ENCODE peak calls at places on chromosomes 2 and 18, in ten cellular contexts. One of them, this sample, is unnamed.
A peak's percentile ranks its signal among the peaks of the same experiment; 100 is the strongest.

GRCh38 chr2:239630618-239631286 is 229.9 kb upstream of the HDAC4 start:
- DNase-seq in tibial artery: no peak
- DNase-seq in spleen: no peak
- DNase-seq in IMR-90: peak; percentile 42
- DNase-seq in effector memory CD4-positive, alpha-beta T cell: no peak
- DNase-seq in psoas muscle: peak; percentile 68
- DNase-seq in pancreas: no peak
- DNase-seq in DND-41: peak; percentile 3
- DNase-seq in uterus: peak; percentile 68
- DNase-seq in aorta: no peak
- DNase-seq in this sample: no peak

GRCh38 chr18:28903366-28903765 is 726.4 kb upstream of the CDH2 start:
- DNase-seq in aorta: no peak
- DNase-seq in psoas muscle: no peak
- DNase-seq in tibial artery: no peak
- DNase-seq in IMR-90: peak; percentile 40
- DNase-seq in spleen: no peak
- DNase-seq in DND-41: no peak
- DNase-seq in effector memory CD4-positive, alpha-beta T cell: no peak
- DNase-seq in pancreas: no peak
- DNase-seq in uterus: no peak
- DNase-seq in this sample: no peak

GRCh38 chr2:205524656-205525055 is 157.6 kb upstream of the NRP2 start:
- DNase-seq in effector memory CD4-positive, alpha-beta T cell: no peak
- DNase-seq in spleen: no peak
- DNase-seq in uterus: no peak
- DNase-seq in DND-41: no peak
- DNase-seq in tibial artery: no peak
- DNase-seq in IMR-90: no peak
- DNase-seq in pancreas: no peak
- DNase-seq in aorta: no peak
- DNase-seq in psoas muscle: no peak
- DNase-seq in this sample: no peak

GRCh38 chr2:180728928-180729559 is 251.4 kb upstream of the UBE2E3 start:
- DNase-seq in pancreas: no peak
- DNase-seq in tibial artery: no peak
- DNase-seq in aorta: no peak
- DNase-seq in psoas muscle: no peak
- DNase-seq in spleen: no peak
- DNase-seq in uterus: no peak
- DNase-seq in IMR-90: peak; percentile 94
- DNase-seq in DND-41: no peak
- DNase-seq in effector memory CD4-positive, alpha-beta T cell: no peak
- DNase-seq in this sample: no peak

GRCh38 chr18:42921261-42921737 is 194.2 kb downstream of the RIT2 start:
- DNase-seq in psoas muscle: no peak
- DNase-seq in tibial artery: no peak
- DNase-seq in effector memory CD4-positive, alpha-beta T cell: no peak
- DNase-seq in DND-41: no peak
- DNase-seq in uterus: no peak
- DNase-seq in aorta: no peak
- DNase-seq in spleen: no peak
- DNase-seq in IMR-90: no peak
- DNase-seq in pancreas: no peak
- DNase-seq in this sample: no peak

GRCh38 chr18:12287684-12288405 is 20.2 kb upstream of the TUBB6 start:
- DNase-seq in effector memory CD4-positive, alpha-beta T cell: no peak
- DNase-seq in aorta: peak; percentile 95
- DNase-seq in DND-41: no peak
- DNase-seq in tibial artery: peak; percentile 86
- DNase-seq in pancreas: peak; percentile 54
- DNase-seq in psoas muscle: peak; percentile 83
- DNase-seq in spleen: peak; percentile 63
- DNase-seq in IMR-90: peak; percentile 95
- DNase-seq in uterus: peak; percentile 85
- DNase-seq in this sample: peak; percentile 89

GRCh38 chr2:120012363-120012762 is 514 bp upstream of the EPB41L5 start:
- DNase-seq in effector memory CD4-positive, alpha-beta T cell: no peak
- DNase-seq in spleen: no peak
- DNase-seq in aorta: no peak
- DNase-seq in IMR-90: no peak
- DNase-seq in DND-41: no peak
- DNase-seq in uterus: no peak
- DNase-seq in pancreas: no peak
- DNase-seq in tibial artery: no peak
- DNase-seq in psoas muscle: no peak
- DNase-seq in this sample: no peak

GRCh38 chr2:214077727-214078126 is 333.1 kb upstream of the VWC2L start:
- DNase-seq in tibial artery: no peak
- DNase-seq in IMR-90: no peak
- DNase-seq in effector memory CD4-positive, alpha-beta T cell: no peak
- DNase-seq in spleen: no peak
- DNase-seq in DND-41: no peak
- DNase-seq in aorta: no peak
- DNase-seq in psoas muscle: no peak
- DNase-seq in uterus: no peak
- DNase-seq in pancreas: no peak
- DNase-seq in this sample: no peak

DNA sequence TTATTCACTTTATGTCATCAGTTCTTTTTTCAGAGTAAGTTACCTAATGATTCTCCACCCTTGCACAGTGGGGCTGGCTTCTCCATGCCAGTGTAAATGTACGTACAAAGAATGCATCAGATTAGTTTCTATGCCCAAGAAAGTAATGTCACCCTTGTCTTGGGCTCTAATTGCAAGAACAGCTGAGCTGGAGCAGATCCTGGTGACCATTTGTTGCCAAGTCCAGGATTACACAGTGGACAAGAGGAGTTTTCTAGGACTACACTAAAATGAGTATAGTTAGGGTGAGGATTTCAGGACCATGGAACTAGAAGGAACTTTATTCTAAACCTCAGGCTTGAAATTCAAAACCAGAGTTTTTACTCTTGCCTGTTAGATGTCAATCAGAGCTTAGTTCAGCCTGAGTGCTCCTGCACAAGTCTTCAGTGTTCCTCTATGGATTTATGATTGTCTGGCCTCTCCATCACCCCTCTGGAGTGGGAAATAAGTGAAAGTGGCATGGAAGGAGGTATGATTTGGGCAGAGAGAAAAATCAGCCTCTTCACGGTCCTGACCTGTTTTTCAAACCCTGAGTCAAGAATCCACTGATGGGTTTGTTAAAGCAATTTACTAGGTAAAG is 29.8 kb downstream of the PCBP1 start:
- DNase-seq in psoas muscle: no peak
- DNase-seq in aorta: peak; percentile 8
- DNase-seq in uterus: no peak
- DNase-seq in IMR-90: no peak
- DNase-seq in spleen: no peak
- DNase-seq in tibial artery: no peak
- DNase-seq in DND-41: no peak
- DNase-seq in effector memory CD4-positive, alpha-beta T cell: no peak
- DNase-seq in pancreas: no peak
- DNase-seq in this sample: no peak
- H3K27ac ChIP-seq in psoas muscle: peak overlapping the region; percentile 92
- H3K27ac ChIP-seq in aorta: peak overlapping the region; percentile 38
- H3K27ac ChIP-seq in uterus: peak overlapping the region; percentile 36
- H3K27ac ChIP-seq in IMR-90: no peak overlapping the region
- H3K27ac ChIP-seq in spleen: peak overlapping the region; percentile 99
- H3K27ac ChIP-seq in tibial artery: no peak overlapping the region
- H3K27ac ChIP-seq in DND-41: no peak overlapping the region
- H3K27ac ChIP-seq in effector memory CD4-positive, alpha-beta T cell: no peak overlapping the region
- H3K27ac ChIP-seq in pancreas: no peak overlapping the region
- H3K27ac ChIP-seq in this sample: no peak overlapping the region

DNA sequence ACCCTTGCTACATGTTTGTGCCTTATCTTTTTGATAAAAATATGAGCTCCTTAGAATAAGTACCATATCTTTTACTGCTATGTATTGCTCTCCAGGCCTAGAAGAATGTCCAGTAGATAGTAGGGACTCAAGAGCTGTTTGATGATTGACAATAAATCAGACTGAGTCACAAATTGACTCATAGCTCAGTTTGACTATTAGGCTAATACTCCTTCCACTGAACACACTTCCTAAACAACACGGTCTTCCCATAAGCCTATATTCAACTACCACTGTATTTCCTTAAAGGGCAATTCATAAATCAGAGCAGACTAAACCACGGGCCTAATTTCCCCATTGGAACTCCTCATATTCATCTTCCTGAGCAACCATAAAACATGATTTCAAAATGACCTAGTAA is 258.5 kb downstream of the ALK start:
- DNase-seq in spleen: no peak
- DNase-seq in IMR-90: peak; percentile 11
- DNase-seq in effector memory CD4-positive, alpha-beta T cell: no peak
- DNase-seq in DND-41: no peak
- DNase-seq in aorta: no peak
- DNase-seq in psoas muscle: no peak
- DNase-seq in tibial artery: no peak
- DNase-seq in pancreas: no peak
- DNase-seq in uterus: no peak
- DNase-seq in this sample: no peak
- H3K4me1 ChIP-seq in spleen: no peaks in the 10 kb centered on the region
- H3K4me1 ChIP-seq in IMR-90: no peaks in the 10 kb centered on the region
- H3K4me1 ChIP-seq in effector memory CD4-positive, alpha-beta T cell: no peaks in the 10 kb centered on the region
- H3K4me1 ChIP-seq in DND-41: no peaks in the 10 kb centered on the region
- H3K4me1 ChIP-seq in aorta: no peaks in the 10 kb centered on the region
- H3K4me1 ChIP-seq in psoas muscle: no peaks in the 10 kb centered on the region
- H3K4me1 ChIP-seq in tibial artery: no peaks in the 10 kb centered on the region
- H3K4me1 ChIP-seq in pancreas: no peaks in the 10 kb centered on the region
- H3K4me1 ChIP-seq in uterus: no peaks in the 10 kb centered on the region
- H3K4me1 ChIP-seq in this sample: no peaks in the 10 kb centered on the region

DNA sequence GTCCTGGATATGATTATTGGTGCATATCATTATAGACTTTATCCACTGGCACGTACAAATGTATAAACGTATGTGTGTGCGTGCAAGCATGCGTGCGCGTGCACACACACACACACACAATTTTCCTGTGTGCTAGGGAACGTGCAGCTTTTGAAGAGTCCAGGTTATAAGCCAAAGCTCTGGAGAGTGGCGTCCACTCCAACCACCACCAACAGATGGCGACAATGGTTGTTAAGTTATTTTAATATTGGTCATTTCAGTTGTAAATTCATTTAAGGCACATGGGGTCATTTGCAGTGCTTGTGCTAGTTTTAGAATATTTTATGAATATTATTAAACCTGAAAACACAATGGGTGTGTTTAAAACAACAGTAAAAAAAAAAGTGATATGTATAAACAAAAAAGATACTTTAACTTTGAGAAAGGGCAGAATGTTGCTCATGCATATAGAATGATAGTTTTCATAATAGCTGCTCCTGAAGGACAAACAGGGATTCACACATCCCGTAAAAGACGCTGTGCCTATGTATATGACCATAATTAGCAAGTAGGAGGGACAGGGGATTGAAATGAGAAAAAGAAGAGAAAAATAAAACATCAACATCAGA is 124.2 kb upstream of the ITGB6 start:
- DNase-seq in uterus: peak; percentile 56
- DNase-seq in pancreas: peak; percentile 67
- DNase-seq in psoas muscle: peak; percentile 50
- DNase-seq in DND-41: peak; percentile 52
- DNase-seq in aorta: peak; percentile 81
- DNase-seq in effector memory CD4-positive, alpha-beta T cell: no peak
- DNase-seq in tibial artery: peak; percentile 65
- DNase-seq in spleen: peak; percentile 78
- DNase-seq in IMR-90: peak; percentile 70
- DNase-seq in this sample: peak; percentile 68
- H3K27me3 ChIP-seq in uterus: no peaks in the 10 kb centered on the region
- H3K27me3 ChIP-seq in pancreas: no peaks in the 10 kb centered on the region
- H3K27me3 ChIP-seq in psoas muscle: no peaks in the 10 kb centered on the region
- H3K27me3 ChIP-seq in DND-41: no peaks in the 10 kb centered on the region
- H3K27me3 ChIP-seq in aorta: no peaks in the 10 kb centered on the region
- H3K27me3 ChIP-seq in effector memory CD4-positive, alpha-beta T cell: no peaks in the 10 kb centered on the region
- H3K27me3 ChIP-seq in tibial artery: no peaks in the 10 kb centered on the region
- H3K27me3 ChIP-seq in spleen: no peaks in the 10 kb centered on the region
- H3K27me3 ChIP-seq in IMR-90: no peaks in the 10 kb centered on the region
- H3K27me3 ChIP-seq in this sample: no peaks in the 10 kb centered on the region

GRCh38 chr2:128754246-128754724 is 435.6 kb upstream of the HS6ST1 start:
- DNase-seq in effector memory CD4-positive, alpha-beta T cell: no peak
- DNase-seq in IMR-90: no peak
- DNase-seq in DND-41: peak; percentile 97
- DNase-seq in uterus: no peak
- DNase-seq in pancreas: no peak
- DNase-seq in aorta: no peak
- DNase-seq in spleen: peak; percentile 92
- DNase-seq in psoas muscle: no peak
- DNase-seq in tibial artery: no peak
- DNase-seq in this sample: no peak

GRCh38 chr2:128753321-128753720 is 434.7 kb upstream of the HS6ST1 start:
- DNase-seq in psoas muscle: no peak
- DNase-seq in IMR-90: no peak
- DNase-seq in pancreas: no peak
- DNase-seq in aorta: peak; percentile 17
- DNase-seq in uterus: no peak
- DNase-seq in spleen: no peak
- DNase-seq in DND-41: peak; percentile 25
- DNase-seq in tibial artery: no peak
- DNase-seq in effector memory CD4-positive, alpha-beta T cell: no peak
- DNase-seq in this sample: no peak

GRCh38 chr2:128752691-128753263 is 434.1 kb upstream of the HS6ST1 start:
- DNase-seq in uterus: no peak
- DNase-seq in spleen: no peak
- DNase-seq in pancreas: no peak
- DNase-seq in DND-41: no peak
- DNase-seq in aorta: peak; percentile 61
- DNase-seq in tibial artery: no peak
- DNase-seq in IMR-90: no peak
- DNase-seq in effector memory CD4-positive, alpha-beta T cell: no peak
- DNase-seq in psoas muscle: no peak
- DNase-seq in this sample: no peak

GRCh38 chr2:128756372-128756730 is 437.7 kb upstream of the HS6ST1 start:
- DNase-seq in aorta: no peak
- DNase-seq in IMR-90: no peak
- DNase-seq in pancreas: peak; percentile 56
- DNase-seq in psoas muscle: no peak
- DNase-seq in effector memory CD4-positive, alpha-beta T cell: no peak
- DNase-seq in tibial artery: no peak
- DNase-seq in spleen: no peak
- DNase-seq in uterus: no peak
- DNase-seq in DND-41: no peak
- DNase-seq in this sample: no peak

DNA sequence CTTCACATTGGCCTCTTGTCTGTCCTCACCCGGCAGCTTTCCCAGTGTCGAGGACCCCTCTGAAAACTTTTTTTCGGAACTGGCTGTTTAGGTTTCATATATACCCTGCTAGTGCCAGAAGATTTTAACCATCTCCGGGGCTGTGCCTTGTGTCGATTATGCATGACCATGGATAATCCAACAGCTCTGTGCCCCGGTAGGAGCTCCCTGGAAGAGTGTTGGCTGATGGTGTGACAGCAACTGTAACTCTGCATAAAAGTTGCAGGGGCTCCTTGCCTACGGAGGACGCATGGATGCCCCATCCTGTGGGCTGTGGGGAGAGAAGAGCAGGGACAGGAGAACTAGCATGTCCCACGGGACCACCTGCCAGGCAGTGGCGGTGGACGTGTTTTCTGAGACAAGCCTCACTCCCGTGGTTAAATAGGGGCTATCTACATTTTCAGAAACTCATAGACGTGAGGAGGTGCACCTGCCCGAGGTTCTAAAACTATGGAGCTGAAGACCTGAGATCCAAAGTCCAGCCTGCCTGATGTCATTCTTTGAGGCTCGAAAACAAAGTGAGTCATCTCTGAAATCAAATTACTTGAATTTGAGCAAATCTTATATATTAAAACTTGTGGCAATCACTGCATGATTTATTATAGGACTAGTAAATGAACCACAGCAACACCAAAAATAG is 437.2 kb upstream of the HS6ST1 start:
- DNase-seq in pancreas: no peak
- DNase-seq in uterus: no peak
- DNase-seq in psoas muscle: no peak
- DNase-seq in IMR-90: no peak
- DNase-seq in spleen: no peak
- DNase-seq in tibial artery: no peak
- DNase-seq in effector memory CD4-positive, alpha-beta T cell: no peak
- DNase-seq in DND-41: no peak
- DNase-seq in aorta: peak; percentile 26
- DNase-seq in this sample: no peak
- H3K27ac ChIP-seq in pancreas: peak overlapping the region; percentile 88
- H3K27ac ChIP-seq in uterus: no peak overlapping the region
- H3K27ac ChIP-seq in psoas muscle: no peak overlapping the region
- H3K27ac ChIP-seq in IMR-90: no peak overlapping the region
- H3K27ac ChIP-seq in spleen: no peak overlapping the region
- H3K27ac ChIP-seq in tibial artery: no peak overlapping the region
- H3K27ac ChIP-seq in effector memory CD4-positive, alpha-beta T cell: no peak overlapping the region
- H3K27ac ChIP-seq in DND-41: peak overlapping the region; percentile 59
- H3K27ac ChIP-seq in aorta: no peak overlapping the region
- H3K27ac ChIP-seq in this sample: no peak overlapping the region